ENCODE peak calls at places on chromosomes 12 and 14, in nine cellular contexts. N is colonic mucosa, L is transverse colon, E is HCT116, G is tibial nerve, J is tibial artery, O is suprapubic skin, M is pancreas, W is IMR-90. D is an unnamed sample.

GRCh38 chr14:50344831-50345563 is 32.9 kb downstream of the DMAC2L start:
- DNase-seq in J (no peak), N (no peak), O (no peak), M (no peak), L (no peak), W (peak), G (no peak), E (no peak), D (no peak)

GRCh38 chr14:70052990-70053389 is 135.8 kb downstream of the SLC8A3 start:
- DNase-seq in G (no peak), N (peak), M (no peak), E (no peak), L (no peak), J (no peak), O (no peak), W (peak), D (no peak)

GRCh38 chr14:100898935-100899840 is 4.3 kb downstream of the RTL1 start:
- DNase-seq in G (no peak), N (peak), M (no peak), W (no peak), L (no peak), O (no peak), J (no peak), E (no peak), D (no peak)

GRCh38 chr14:85811340-85811739 is 281.4 kb downstream of the FLRT2 start:
- DNase-seq in M (no peak), N (no peak), E (no peak), O (no peak), G (no peak), L (no peak), W (no peak), J (no peak), D (no peak)

GRCh38 chr12:52277486-52278245 is 3.2 kb downstream of the KRT86 start:
- DNase-seq in O (peak), M (no peak), G (no peak), W (no peak), L (no peak), E (no peak), J (no peak), N (no peak), D (no peak)

GRCh38 chr14:99891900-99892299 is 98.7 kb downstream of the EML1 start:
- DNase-seq in G (no peak), M (no peak), L (no peak), W (peak), O (no peak), N (no peak), E (no peak), J (no peak), D (no peak)

GRCh38 chr12:25994252-25994651 is 35.8 kb downstream of the RASSF8 start:
- DNase-seq in L (no peak), J (no peak), W (peak), O (no peak), N (no peak), M (no peak), G (no peak), E (no peak), D (no peak)

GRCh38 chr12:114313910-114314309 is 92.0 kb downstream of the TBX5 start:
- DNase-seq in L (no peak), G (no peak), M (no peak), J (no peak), E (no peak), O (no peak), N (no peak), W (no peak), D (no peak)

GRCh38 chr12:95318071-95318545 is 100.5 kb downstream of the VEZT start:
- DNase-seq in M (no peak), E (no peak), N (no peak), J (no peak), L (no peak), O (no peak), G (no peak), W (peak), D (no peak)

GRCh38 chr12:89951050-89951693 is 242.5 kb upstream of the ATP2B1 start:
- DNase-seq in N (peak), O (no peak), J (no peak), M (no peak), G (no peak), W (peak), E (no peak), L (peak), D (no peak)

GRCh38 chr12:117012189-117012805 is 86.9 kb downstream of the TESC start:
- DNase-seq in E (no peak), O (no peak), G (no peak), L (no peak), M (no peak), J (no peak), W (peak), N (no peak), D (no peak)

GRCh38 chr14:21802441-21802840 is 128.8 kb upstream of the OR4E1 start:
- DNase-seq in G (no peak), E (no peak), L (no peak), N (no peak), M (no peak), W (no peak), J (no peak), O (no peak), D (no peak)

GRCh38 chr12:83470749-83471148 is 784.0 kb downstream of the TMTC2 start:
- DNase-seq in L (no peak), M (no peak), G (no peak), W (no peak), N (no peak), J (no peak), O (no peak), E (no peak), D (no peak)

GRCh38 chr12:119208626-119209061 is 29.9 kb downstream of the HSPB8 start:
- DNase-seq in O (peak), M (no peak), N (peak), J (peak), E (no peak), G (peak), L (peak), W (peak), D (peak)

GRCh38 chr12:62522984-62523383 is 56.4 kb downstream of the MON2 start:
- DNase-seq in W (peak), N (no peak), O (no peak), E (no peak), L (no peak), J (no peak), G (no peak), M (no peak), D (no peak)
- TF ChIP-seq CTCF in W (peak), N (no peak), O (no peak), E (peak), L (no peak), J (no peak), G (no peak), M (no peak), D (peak)

GRCh38 chr12:124379938-124380754 is 85.3 kb downstream of the RFLNA start:
- DNase-seq in E (no peak), L (peak), J (peak), N (no peak), O (no peak), W (peak), G (peak), M (no peak), D (no peak)
- H3K27ac ChIP-seq in E (no peak), L (peak), J (peak), N (peak), O (peak), W (peak), G (peak), M (peak), D (no peak)

GRCh38 chr14:23485311-23485710 is 15.8 kb downstream of the NGDN start:
- DNase-seq in G (no peak), W (no peak), L (no peak), J (no peak), M (no peak), N (no peak), O (no peak), E (no peak), D (no peak)

GRCh38 chr14:23481992-23482813 is 12.7 kb downstream of the NGDN start:
- DNase-seq in E (no peak), J (no peak), L (no peak), W (no peak), G (no peak), O (no peak), N (no peak), M (no peak), D (no peak)

GRCh38 chr14:23481362-23481970 is 12.0 kb downstream of the NGDN start:
- DNase-seq in M (no peak), G (no peak), L (no peak), E (no peak), W (peak), J (no peak), N (no peak), O (no peak), D (no peak)

GRCh38 chr14:23482814-23483128 is 13.3 kb downstream of the NGDN start:
- DNase-seq in E (no peak), O (no peak), N (no peak), W (no peak), G (no peak), J (no peak), M (no peak), L (no peak), D (no peak)

GRCh38 chr14:23483216-23483854 is 13.8 kb downstream of the NGDN start:
- DNase-seq in J (no peak), M (no peak), L (no peak), N (no peak), O (no peak), G (no peak), E (no peak), W (peak), D (peak)
- TF ChIP-seq CTCF in J (no peak), M (no peak), L (no peak), N (no peak), O (peak), G (peak), E (peak), W (peak), D (peak)

DNA sequence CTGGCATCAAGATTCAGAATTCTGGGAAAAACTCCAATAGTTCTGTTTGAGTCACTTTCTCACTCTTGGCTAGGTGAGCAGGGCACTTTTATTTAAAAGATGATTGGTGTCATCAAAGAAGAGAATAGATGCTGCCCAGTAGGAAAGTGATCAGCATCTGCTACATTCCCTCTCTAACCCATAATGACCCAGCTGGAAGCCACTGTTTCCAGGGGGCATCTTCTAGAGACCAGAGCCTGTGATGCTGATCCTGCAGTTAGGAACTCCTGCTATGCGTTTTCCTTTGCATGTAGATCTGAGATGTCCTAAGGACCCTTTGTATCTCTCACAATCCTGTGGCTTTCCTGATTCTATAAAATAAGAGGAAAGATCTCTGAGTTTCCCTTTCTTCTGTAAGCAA is 79.9 kb upstream of the TMTC1 start:
- DNase-seq in M (no peak), J (no peak), N (no peak), W (no peak), O (no peak), E (no peak), G (no peak), L (no peak), D (no peak)
- H3K27ac ChIP-seq in M (no peak), J (no peak), N (no peak), W (no peak), O (no peak), E (no peak), G (no peak), L (no peak), D (no peak)

GRCh38 chr14:81942071-81942470 is 408.4 kb upstream of the SEL1L start:
- DNase-seq in W (no peak), E (no peak), J (no peak), M (no peak), L (no peak), G (no peak), O (no peak), N (no peak), D (no peak)
- TF ChIP-seq CTCF in W (no peak), E (no peak), J (no peak), M (no peak), L (no peak), G (no peak), O (no peak), N (no peak), D (no peak)

GRCh38 chr14:28783593-28784143 is 17.1 kb downstream of the FOXG1 start:
- DNase-seq in O (no peak), J (no peak), E (no peak), W (no peak), L (no peak), G (no peak), N (no peak), M (no peak), D (no peak)

GRCh38 chr14:28777773-28778606 is 11.4 kb downstream of the FOXG1 start:
- DNase-seq in E (no peak), M (no peak), O (no peak), N (no peak), W (no peak), L (no peak), G (no peak), J (no peak), D (no peak)

GRCh38 chr14:28778718-28779117 is 12.1 kb downstream of the FOXG1 start:
- DNase-seq in L (no peak), G (no peak), O (no peak), W (no peak), E (no peak), N (no peak), J (no peak), M (no peak), D (no peak)

GRCh38 chr14:28779416-28779941 is 12.9 kb downstream of the FOXG1 start:
- DNase-seq in L (no peak), E (no peak), M (no peak), G (no peak), N (no peak), J (no peak), O (no peak), W (no peak), D (no peak)

DNA sequence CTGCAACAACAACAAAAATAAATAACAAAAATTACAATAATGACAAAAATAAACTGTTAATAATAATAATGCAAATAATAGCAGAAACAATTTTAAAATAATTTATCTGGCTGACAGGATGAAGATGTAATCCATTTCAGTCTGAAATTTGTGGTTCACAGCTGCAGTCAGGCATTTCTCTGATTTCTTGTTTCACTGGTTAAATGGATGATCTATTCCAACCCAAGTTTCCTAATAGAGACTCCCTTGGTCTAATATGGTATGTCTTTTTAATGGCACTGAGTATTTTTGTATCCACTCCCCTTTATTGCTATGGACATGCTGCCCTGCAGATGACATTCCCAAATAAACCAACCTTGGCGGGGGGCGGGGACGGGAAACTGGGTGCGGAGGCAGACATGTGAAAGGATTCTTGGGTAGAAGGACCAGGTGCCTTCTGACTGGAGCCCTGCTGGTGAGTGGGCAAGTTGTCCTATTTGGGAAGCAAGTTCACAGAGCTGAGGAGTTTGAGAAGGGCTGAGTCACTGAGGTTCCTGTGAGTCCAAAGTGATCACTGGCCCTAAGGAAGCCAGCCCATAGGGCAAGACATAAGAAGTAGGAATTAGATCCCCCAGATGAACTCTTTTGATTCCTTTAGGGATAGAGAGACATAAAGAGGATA is 14.4 kb downstream of the FOXG1 start:
- DNase-seq in J (no peak), W (no peak), N (no peak), M (no peak), O (no peak), G (no peak), E (no peak), L (no peak), D (no peak)
- H3K27ac ChIP-seq in J (no peak), W (no peak), N (no peak), M (no peak), O (no peak), G (no peak), E (no peak), L (no peak), D (no peak)